ENCODE peak calls at places on chromosomes 11 and 22, in ten cellular contexts. One of them, this sample, is unnamed.

GRCh38 chr22:46564084-46564714 is 26.8 kb upstream of the CELSR1 start:
- DNase-seq in activated naive CD4-positive, alpha-beta T cell treated with anti-CD3 and anti-CD28 coated beads, Interleukin-2, amount 50 U/mL, for 72 hours: no peak
- DNase-seq in posterior cingulate gyrus: peak
- DNase-seq in amniotic stem cell: no peak
- DNase-seq in frontal cortex: no peak
- DNase-seq in cerebellar cortex: no peak
- DNase-seq in neuronal stem cell: no peak
- DNase-seq in Calu3: no peak
- DNase-seq in HL-60: no peak
- DNase-seq in GM23338: no peak
- DNase-seq in this sample: no peak

GRCh38 chr11:71489311-71490043 is 36.5 kb downstream of the NADSYN1 start:
- DNase-seq in activated naive CD4-positive, alpha-beta T cell treated with anti-CD3 and anti-CD28 coated beads, Interleukin-2, amount 50 U/mL, for 72 hours: peak
- DNase-seq in posterior cingulate gyrus: no peak
- DNase-seq in amniotic stem cell: no peak
- DNase-seq in frontal cortex: no peak
- DNase-seq in cerebellar cortex: no peak
- DNase-seq in neuronal stem cell: no peak
- DNase-seq in Calu3: peak
- DNase-seq in HL-60: no peak
- DNase-seq in GM23338: no peak
- DNase-seq in this sample: peak

GRCh38 chr11:17403977-17404759 is 15.7 kb upstream of the KCNJ11 start:
- DNase-seq in activated naive CD4-positive, alpha-beta T cell treated with anti-CD3 and anti-CD28 coated beads, Interleukin-2, amount 50 U/mL, for 72 hours: no peak
- DNase-seq in posterior cingulate gyrus: no peak
- DNase-seq in amniotic stem cell: no peak
- DNase-seq in frontal cortex: no peak
- DNase-seq in cerebellar cortex: no peak
- DNase-seq in neuronal stem cell: no peak
- DNase-seq in Calu3: no peak
- DNase-seq in HL-60: no peak
- DNase-seq in GM23338: no peak
- DNase-seq in this sample: peak

GRCh38 chr22:42887523-42888507 is 30.7 kb upstream of the ARFGAP3 start:
- DNase-seq in activated naive CD4-positive, alpha-beta T cell treated with anti-CD3 and anti-CD28 coated beads, Interleukin-2, amount 50 U/mL, for 72 hours: no peak
- DNase-seq in posterior cingulate gyrus: no peak
- DNase-seq in amniotic stem cell: no peak
- DNase-seq in frontal cortex: no peak
- DNase-seq in cerebellar cortex: no peak
- DNase-seq in neuronal stem cell: no peak
- DNase-seq in Calu3: peak
- DNase-seq in HL-60: no peak
- DNase-seq in GM23338: no peak
- DNase-seq in this sample: no peak

GRCh38 chr22:24068717-24069116 is 57.6 kb downstream of the CABIN1 start:
- DNase-seq in activated naive CD4-positive, alpha-beta T cell treated with anti-CD3 and anti-CD28 coated beads, Interleukin-2, amount 50 U/mL, for 72 hours: no peak
- DNase-seq in posterior cingulate gyrus: no peak
- DNase-seq in amniotic stem cell: no peak
- DNase-seq in frontal cortex: no peak
- DNase-seq in cerebellar cortex: peak
- DNase-seq in neuronal stem cell: no peak
- DNase-seq in Calu3: no peak
- DNase-seq in HL-60: no peak
- DNase-seq in GM23338: no peak
- DNase-seq in this sample: no peak

GRCh38 chr22:19019029-19019678 is 83.1 kb upstream of the PRODH start:
- DNase-seq in activated naive CD4-positive, alpha-beta T cell treated with anti-CD3 and anti-CD28 coated beads, Interleukin-2, amount 50 U/mL, for 72 hours: no peak
- DNase-seq in posterior cingulate gyrus: peak
- DNase-seq in amniotic stem cell: no peak
- DNase-seq in frontal cortex: no peak
- DNase-seq in cerebellar cortex: no peak
- DNase-seq in neuronal stem cell: no peak
- DNase-seq in Calu3: no peak
- DNase-seq in HL-60: no peak
- DNase-seq in GM23338: no peak
- DNase-seq in this sample: no peak

GRCh38 chr11:107858217-107859070 is at the start of gene SLC35F2:
- DNase-seq in activated naive CD4-positive, alpha-beta T cell treated with anti-CD3 and anti-CD28 coated beads, Interleukin-2, amount 50 U/mL, for 72 hours: peak
- DNase-seq in posterior cingulate gyrus: peak
- DNase-seq in amniotic stem cell: no peak
- DNase-seq in frontal cortex: no peak
- DNase-seq in cerebellar cortex: peak
- DNase-seq in neuronal stem cell: peak
- DNase-seq in Calu3: peak
- DNase-seq in HL-60: peak
- DNase-seq in GM23338: peak
- DNase-seq in this sample: peak

GRCh38 chr11:83895516-83895915 is 609.3 kb upstream of the CCDC90B start:
- DNase-seq in activated naive CD4-positive, alpha-beta T cell treated with anti-CD3 and anti-CD28 coated beads, Interleukin-2, amount 50 U/mL, for 72 hours: no peak
- DNase-seq in posterior cingulate gyrus: no peak
- DNase-seq in amniotic stem cell: no peak
- DNase-seq in frontal cortex: no peak
- DNase-seq in cerebellar cortex: no peak
- DNase-seq in neuronal stem cell: peak
- DNase-seq in Calu3: no peak
- DNase-seq in HL-60: no peak
- DNase-seq in GM23338: peak
- DNase-seq in this sample: no peak

GRCh38 chr11:26583550-26583949 is 11.5 kb upstream of the MUC15 start:
- DNase-seq in activated naive CD4-positive, alpha-beta T cell treated with anti-CD3 and anti-CD28 coated beads, Interleukin-2, amount 50 U/mL, for 72 hours: no peak
- DNase-seq in posterior cingulate gyrus: no peak
- DNase-seq in amniotic stem cell: no peak
- DNase-seq in frontal cortex: no peak
- DNase-seq in cerebellar cortex: no peak
- DNase-seq in neuronal stem cell: no peak
- DNase-seq in Calu3: peak
- DNase-seq in HL-60: peak
- DNase-seq in GM23338: no peak
- DNase-seq in this sample: no peak

GRCh38 chr11:108616549-108616948 is 23.0 kb upstream of the EXPH5 start:
- DNase-seq in activated naive CD4-positive, alpha-beta T cell treated with anti-CD3 and anti-CD28 coated beads, Interleukin-2, amount 50 U/mL, for 72 hours: no peak
- DNase-seq in posterior cingulate gyrus: no peak
- DNase-seq in amniotic stem cell: peak
- DNase-seq in frontal cortex: no peak
- DNase-seq in cerebellar cortex: no peak
- DNase-seq in neuronal stem cell: no peak
- DNase-seq in Calu3: peak
- DNase-seq in HL-60: no peak
- DNase-seq in GM23338: peak
- DNase-seq in this sample: peak

GRCh38 chr22:39367040-39367439 is 17.2 kb downstream of the SYNGR1 start:
- DNase-seq in activated naive CD4-positive, alpha-beta T cell treated with anti-CD3 and anti-CD28 coated beads, Interleukin-2, amount 50 U/mL, for 72 hours: no peak
- DNase-seq in posterior cingulate gyrus: no peak
- DNase-seq in amniotic stem cell: no peak
- DNase-seq in frontal cortex: no peak
- DNase-seq in cerebellar cortex: no peak
- DNase-seq in neuronal stem cell: no peak
- DNase-seq in Calu3: no peak
- DNase-seq in HL-60: peak
- DNase-seq in GM23338: no peak
- DNase-seq in this sample: no peak

GRCh38 chr11:129620705-129621104 is 194.9 kb upstream of the TMEM45B start:
- DNase-seq in activated naive CD4-positive, alpha-beta T cell treated with anti-CD3 and anti-CD28 coated beads, Interleukin-2, amount 50 U/mL, for 72 hours: no peak
- DNase-seq in posterior cingulate gyrus: no peak
- DNase-seq in amniotic stem cell: no peak
- DNase-seq in frontal cortex: no peak
- DNase-seq in cerebellar cortex: no peak
- DNase-seq in neuronal stem cell: no peak
- DNase-seq in Calu3: no peak
- DNase-seq in HL-60: no peak
- DNase-seq in GM23338: no peak
- DNase-seq in this sample: peak

GRCh38 chr11:12248330-12248729 is 129.0 kb upstream of the PARVA start:
- DNase-seq in activated naive CD4-positive, alpha-beta T cell treated with anti-CD3 and anti-CD28 coated beads, Interleukin-2, amount 50 U/mL, for 72 hours: no peak
- DNase-seq in posterior cingulate gyrus: peak
- DNase-seq in amniotic stem cell: no peak
- DNase-seq in frontal cortex: peak
- DNase-seq in cerebellar cortex: no peak
- DNase-seq in neuronal stem cell: no peak
- DNase-seq in Calu3: peak
- DNase-seq in HL-60: no peak
- DNase-seq in GM23338: peak
- DNase-seq in this sample: no peak

GRCh38 chr11:98793276-98793675 is 227.5 kb upstream of the CNTN5 start:
- DNase-seq in activated naive CD4-positive, alpha-beta T cell treated with anti-CD3 and anti-CD28 coated beads, Interleukin-2, amount 50 U/mL, for 72 hours: no peak
- DNase-seq in posterior cingulate gyrus: peak
- DNase-seq in amniotic stem cell: no peak
- DNase-seq in frontal cortex: no peak
- DNase-seq in cerebellar cortex: no peak
- DNase-seq in neuronal stem cell: no peak
- DNase-seq in Calu3: no peak
- DNase-seq in HL-60: no peak
- DNase-seq in GM23338: no peak
- DNase-seq in this sample: no peak

GRCh38 chr22:29443452-29443851 is 5.1 kb downstream of the RFPL1 start:
- DNase-seq in activated naive CD4-positive, alpha-beta T cell treated with anti-CD3 and anti-CD28 coated beads, Interleukin-2, amount 50 U/mL, for 72 hours: no peak
- DNase-seq in posterior cingulate gyrus: no peak
- DNase-seq in amniotic stem cell: no peak
- DNase-seq in frontal cortex: no peak
- DNase-seq in cerebellar cortex: no peak
- DNase-seq in neuronal stem cell: no peak
- DNase-seq in Calu3: no peak
- DNase-seq in HL-60: no peak
- DNase-seq in GM23338: peak
- DNase-seq in this sample: no peak

GRCh38 chr11:119629834-119630624 is 99.0 kb downstream of the NECTIN1 start:
- DNase-seq in activated naive CD4-positive, alpha-beta T cell treated with anti-CD3 and anti-CD28 coated beads, Interleukin-2, amount 50 U/mL, for 72 hours: no peak
- DNase-seq in posterior cingulate gyrus: peak
- DNase-seq in amniotic stem cell: no peak
- DNase-seq in frontal cortex: no peak
- DNase-seq in cerebellar cortex: no peak
- DNase-seq in neuronal stem cell: no peak
- DNase-seq in Calu3: no peak
- DNase-seq in HL-60: no peak
- DNase-seq in GM23338: no peak
- DNase-seq in this sample: no peak

GRCh38 chr11:69337211-69337721 is 43.3 kb downstream of the MYEOV start:
- DNase-seq in activated naive CD4-positive, alpha-beta T cell treated with anti-CD3 and anti-CD28 coated beads, Interleukin-2, amount 50 U/mL, for 72 hours: no peak
- DNase-seq in posterior cingulate gyrus: no peak
- DNase-seq in amniotic stem cell: no peak
- DNase-seq in frontal cortex: no peak
- DNase-seq in cerebellar cortex: no peak
- DNase-seq in neuronal stem cell: no peak
- DNase-seq in Calu3: peak
- DNase-seq in HL-60: no peak
- DNase-seq in GM23338: no peak
- DNase-seq in this sample: no peak

GRCh38 chr22:30877662-30878515 is 90.7 kb downstream of the MORC2 start:
- DNase-seq in activated naive CD4-positive, alpha-beta T cell treated with anti-CD3 and anti-CD28 coated beads, Interleukin-2, amount 50 U/mL, for 72 hours: no peak
- DNase-seq in posterior cingulate gyrus: peak
- DNase-seq in amniotic stem cell: no peak
- DNase-seq in frontal cortex: no peak
- DNase-seq in cerebellar cortex: peak
- DNase-seq in neuronal stem cell: no peak
- DNase-seq in Calu3: no peak
- DNase-seq in HL-60: no peak
- DNase-seq in GM23338: no peak
- DNase-seq in this sample: no peak

GRCh38 chr11:61513143-61513740 is 4.7 kb downstream of the LRRC10B start:
- DNase-seq in activated naive CD4-positive, alpha-beta T cell treated with anti-CD3 and anti-CD28 coated beads, Interleukin-2, amount 50 U/mL, for 72 hours: no peak
- DNase-seq in posterior cingulate gyrus: no peak
- DNase-seq in amniotic stem cell: no peak
- DNase-seq in frontal cortex: no peak
- DNase-seq in cerebellar cortex: no peak
- DNase-seq in neuronal stem cell: no peak
- DNase-seq in Calu3: peak
- DNase-seq in HL-60: no peak
- DNase-seq in GM23338: no peak
- DNase-seq in this sample: no peak

GRCh38 chr11:2807801-2808241 is 77.8 kb downstream of the CDKN1C start:
- DNase-seq in activated naive CD4-positive, alpha-beta T cell treated with anti-CD3 and anti-CD28 coated beads, Interleukin-2, amount 50 U/mL, for 72 hours: no peak
- DNase-seq in posterior cingulate gyrus: peak
- DNase-seq in amniotic stem cell: no peak
- DNase-seq in frontal cortex: no peak
- DNase-seq in cerebellar cortex: no peak
- DNase-seq in neuronal stem cell: no peak
- DNase-seq in Calu3: no peak
- DNase-seq in HL-60: no peak
- DNase-seq in GM23338: no peak
- DNase-seq in this sample: no peak

GRCh38 chr11:2775626-2776350 is 76.0 kb upstream of the KCNQ1OT1 start:
- DNase-seq in activated naive CD4-positive, alpha-beta T cell treated with anti-CD3 and anti-CD28 coated beads, Interleukin-2, amount 50 U/mL, for 72 hours: peak
- DNase-seq in posterior cingulate gyrus: peak
- DNase-seq in amniotic stem cell: no peak
- DNase-seq in frontal cortex: no peak
- DNase-seq in cerebellar cortex: no peak
- DNase-seq in neuronal stem cell: no peak
- DNase-seq in Calu3: no peak
- DNase-seq in HL-60: no peak
- DNase-seq in GM23338: no peak
- DNase-seq in this sample: no peak

GRCh38 chr22:40654522-40655167 is 18.1 kb upstream of the MRTFA start:
- DNase-seq in activated naive CD4-positive, alpha-beta T cell treated with anti-CD3 and anti-CD28 coated beads, Interleukin-2, amount 50 U/mL, for 72 hours: no peak
- DNase-seq in posterior cingulate gyrus: peak
- DNase-seq in amniotic stem cell: no peak
- DNase-seq in frontal cortex: peak
- DNase-seq in cerebellar cortex: peak
- DNase-seq in neuronal stem cell: no peak
- DNase-seq in Calu3: peak
- DNase-seq in HL-60: no peak
- DNase-seq in GM23338: peak
- DNase-seq in this sample: peak

GRCh38 chr11:106989056-106989455 is 29.2 kb downstream of the GUCY1A2 start:
- DNase-seq in activated naive CD4-positive, alpha-beta T cell treated with anti-CD3 and anti-CD28 coated beads, Interleukin-2, amount 50 U/mL, for 72 hours: no peak
- DNase-seq in posterior cingulate gyrus: no peak
- DNase-seq in amniotic stem cell: no peak
- DNase-seq in frontal cortex: no peak
- DNase-seq in cerebellar cortex: no peak
- DNase-seq in neuronal stem cell: no peak
- DNase-seq in Calu3: no peak
- DNase-seq in HL-60: no peak
- DNase-seq in GM23338: no peak
- DNase-seq in this sample: no peak

GRCh38 chr11:57357827-57358226 is 19.7 kb downstream of the P2RX3 start:
- DNase-seq in activated naive CD4-positive, alpha-beta T cell treated with anti-CD3 and anti-CD28 coated beads, Interleukin-2, amount 50 U/mL, for 72 hours: no peak
- DNase-seq in posterior cingulate gyrus: no peak
- DNase-seq in amniotic stem cell: no peak
- DNase-seq in frontal cortex: no peak
- DNase-seq in cerebellar cortex: no peak
- DNase-seq in neuronal stem cell: no peak
- DNase-seq in Calu3: no peak
- DNase-seq in HL-60: peak
- DNase-seq in GM23338: no peak
- DNase-seq in this sample: no peak

GRCh38 chr11:13335319-13335718 is 57.7 kb downstream of the BMAL1 start:
- DNase-seq in activated naive CD4-positive, alpha-beta T cell treated with anti-CD3 and anti-CD28 coated beads, Interleukin-2, amount 50 U/mL, for 72 hours: no peak
- DNase-seq in posterior cingulate gyrus: no peak
- DNase-seq in amniotic stem cell: peak
- DNase-seq in frontal cortex: no peak
- DNase-seq in cerebellar cortex: peak
- DNase-seq in neuronal stem cell: peak
- DNase-seq in Calu3: peak
- DNase-seq in HL-60: peak
- DNase-seq in GM23338: peak
- DNase-seq in this sample: peak

GRCh38 chr22:19483481-19484244 is 3.9 kb downstream of the CDC45 start:
- DNase-seq in activated naive CD4-positive, alpha-beta T cell treated with anti-CD3 and anti-CD28 coated beads, Interleukin-2, amount 50 U/mL, for 72 hours: no peak
- DNase-seq in posterior cingulate gyrus: no peak
- DNase-seq in amniotic stem cell: no peak
- DNase-seq in frontal cortex: no peak
- DNase-seq in cerebellar cortex: no peak
- DNase-seq in neuronal stem cell: no peak
- DNase-seq in Calu3: no peak
- DNase-seq in HL-60: no peak
- DNase-seq in GM23338: no peak
- DNase-seq in this sample: no peak

GRCh38 chr11:2367266-2368160 is 9.6 kb upstream of the CD81 start:
- DNase-seq in activated naive CD4-positive, alpha-beta T cell treated with anti-CD3 and anti-CD28 coated beads, Interleukin-2, amount 50 U/mL, for 72 hours: no peak
- DNase-seq in posterior cingulate gyrus: no peak
- DNase-seq in amniotic stem cell: no peak
- DNase-seq in frontal cortex: no peak
- DNase-seq in cerebellar cortex: no peak
- DNase-seq in neuronal stem cell: no peak
- DNase-seq in Calu3: no peak
- DNase-seq in HL-60: no peak
- DNase-seq in GM23338: no peak
- DNase-seq in this sample: no peak

GRCh38 chr22:48554893-48555552 is 1272.7 kb downstream of the BRD1 start:
- DNase-seq in activated naive CD4-positive, alpha-beta T cell treated with anti-CD3 and anti-CD28 coated beads, Interleukin-2, amount 50 U/mL, for 72 hours: no peak
- DNase-seq in posterior cingulate gyrus: no peak
- DNase-seq in amniotic stem cell: no peak
- DNase-seq in frontal cortex: no peak
- DNase-seq in cerebellar cortex: no peak
- DNase-seq in neuronal stem cell: no peak
- DNase-seq in Calu3: no peak
- DNase-seq in HL-60: no peak
- DNase-seq in GM23338: peak
- DNase-seq in this sample: peak

This sample was measured in Daoy.